ENCODE peak calls at places on chromosomes 3 and 15, in five cellular contexts. B, I, Y, J and N are unnamed samples.

GRCh38 chr15:49330166-49330565 is 92.9 kb upstream of the FGF7 start:
- DNase-seq in B (no peak), I (peak; percentile 31), Y (no peak), J (no peak), N (no peak)

GRCh38 chr15:25169318-25169717 is 214.5 kb downstream of the SNRPN start:
- DNase-seq in B (no peak), I (no peak), Y (no peak), J (peak; percentile 39), N (no peak)

GRCh38 chr3:10443272-10443671 is 62.1 kb downstream of the ATP2B2 start:
- DNase-seq in B (no peak), I (no peak), Y (no peak), J (no peak), N (no peak)

GRCh38 chr3:194072097-194072428 is 63.9 kb upstream of the HES1 start:
- DNase-seq in B (no peak), I (no peak), Y (no peak), J (no peak), N (no peak)

GRCh38 chr3:150020527-150020926 is 49.8 kb upstream of the PFN2 start:
- DNase-seq in B (no peak), I (peak; percentile 76), Y (no peak), J (no peak), N (no peak)

GRCh38 chr3:42443292-42443691 is 32.9 kb upstream of the LYZL4 start:
- DNase-seq in B (no peak), I (no peak), Y (no peak), J (no peak), N (no peak)

GRCh38 chr3:94159062-94159726 is 96.3 kb downstream of the NSUN3 start:
- DNase-seq in B (no peak), I (peak; percentile 4), Y (no peak), J (no peak), N (no peak)

GRCh38 chr3:182683335-182684257 is 109.7 kb upstream of the ATP11B start:
- DNase-seq in B (peak; percentile 19), I (peak; percentile 68), Y (peak; percentile 57), J (peak; percentile 83), N (no peak)

GRCh38 chr3:37935756-37936666 is 54.6 kb upstream of the VILL start:
- DNase-seq in B (no peak), I (peak; percentile 95), Y (peak; percentile 52), J (no peak), N (no peak)

GRCh38 chr3:106299300-106300098 is 430.7 kb upstream of the CBLB start:
- DNase-seq in B (no peak), I (peak; percentile 32), Y (no peak), J (no peak), N (no peak)

GRCh38 chr3:177487635-177488186 is 290.4 kb upstream of the TBL1XR1 start:
- DNase-seq in B (no peak), I (peak; percentile 31), Y (no peak), J (no peak), N (no peak)

GRCh38 chr3:33174095-33174494 is 44.5 kb downstream of the SUSD5 start:
- DNase-seq in B (no peak), I (no peak), Y (no peak), J (no peak), N (no peak)

GRCh38 chr3:120420855-120421570 is 29.8 kb downstream of the FSTL1 start:
- DNase-seq in B (no peak), I (peak; percentile 75), Y (no peak), J (peak; percentile 73), N (no peak)

GRCh38 chr3:12681586-12682371 is 17.9 kb upstream of the RAF1 start:
- DNase-seq in B (no peak), I (peak; percentile 78), Y (peak; percentile 43), J (peak; percentile 63), N (no peak)
- H3K4me3 ChIP-seq in B (no peak overlapping the region), I (no peak overlapping the region), Y (no peak overlapping the region), J (no peak overlapping the region), N (no peak overlapping the region)

GRCh38 chr3:109973733-109974132 is 636.4 kb upstream of the DPPA4 start:
- DNase-seq in B (no peak), I (peak; percentile 15), Y (no peak), J (no peak), N (no peak)
- H3K4me1 ChIP-seq in B (no peaks in the 10 kb centered on the region), I (no peaks in the 10 kb centered on the region), Y (no peaks in the 10 kb centered on the region), J (no peaks in the 10 kb centered on the region), N (no peaks in the 10 kb centered on the region)

GRCh38 chr15:89400997-89401590 is 66.5 kb upstream of the POLG start:
- DNase-seq in B (no peak), I (no peak), Y (no peak), J (no peak), N (no peak)

GRCh38 chr15:89400121-89400996 is 65.7 kb upstream of the POLG start:
- DNase-seq in B (no peak), I (no peak), Y (no peak), J (no peak), N (no peak)

GRCh38 chr15:89397653-89398023 is 63.0 kb upstream of the POLG start:
- DNase-seq in B (no peak), I (no peak), Y (no peak), J (no peak), N (no peak)

GRCh38 chr15:89399070-89399389 is 64.4 kb upstream of the POLG start:
- DNase-seq in B (no peak), I (no peak), Y (no peak), J (no peak), N (no peak)

DNA sequence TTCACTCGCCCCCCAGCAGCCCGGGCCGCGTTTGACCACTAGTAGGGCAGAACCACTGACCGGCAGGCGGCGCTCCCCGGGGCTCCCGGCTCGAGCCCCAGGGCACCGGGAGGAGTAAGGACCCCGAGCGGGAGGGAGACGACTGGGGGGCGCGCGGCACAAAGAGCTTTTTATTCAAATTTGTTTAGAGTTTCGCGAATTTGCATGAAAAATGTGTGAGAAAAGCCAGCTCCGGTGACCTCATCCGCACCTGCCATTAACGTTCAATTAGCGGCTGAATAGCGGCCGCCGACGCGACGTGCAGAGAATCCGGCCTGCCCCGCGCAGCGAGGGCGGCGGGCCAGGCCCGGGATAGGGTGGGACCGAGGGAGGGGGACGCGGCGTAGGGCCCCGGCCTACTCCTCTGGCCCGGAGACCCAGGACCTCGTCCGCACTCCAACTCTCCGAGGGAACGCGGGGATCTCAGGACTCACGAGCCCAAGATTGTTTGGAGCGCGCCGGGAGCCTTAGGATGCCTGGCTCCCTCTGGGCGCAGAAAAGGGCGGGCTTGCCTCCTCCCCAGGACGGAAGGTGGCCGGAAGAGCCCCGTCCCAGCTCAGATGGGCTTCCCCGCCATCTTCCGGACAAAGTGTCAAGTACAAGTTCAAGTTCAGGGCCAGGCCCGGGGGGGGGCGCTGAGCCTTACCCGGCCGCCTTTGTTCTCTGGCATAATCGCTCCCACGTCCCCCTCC is 64.9 kb upstream of the POLG start:
- DNase-seq in B (no peak), I (no peak), Y (no peak), J (no peak), N (no peak)
- TF ChIP-seq CTCF in B (peak; percentile 8), I (no peak), Y (no peak), J (no peak), N (no peak)

DNA sequence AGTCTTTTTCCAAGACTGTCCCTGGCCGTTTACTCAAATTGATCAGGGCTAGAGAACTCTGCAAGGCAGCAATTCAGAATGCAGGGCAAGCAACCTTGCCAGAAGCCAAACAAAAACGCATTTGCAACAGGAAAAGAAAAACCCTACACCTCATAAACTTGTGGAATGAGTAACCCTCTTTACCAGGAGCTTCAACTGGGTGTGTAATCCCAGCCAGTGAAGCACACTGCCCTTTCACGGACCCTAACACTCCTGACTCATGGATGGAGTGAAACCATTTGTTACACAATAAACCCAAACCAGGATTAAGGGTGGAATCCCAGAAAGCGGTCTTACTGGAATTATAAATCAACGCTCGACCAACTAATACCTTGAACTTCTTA is 14.8 kb upstream of the LDHAL6B start:
- DNase-seq in B (no peak), I (peak; percentile 96), Y (no peak), J (no peak), N (no peak)
- H3K4me3 ChIP-seq in B (no peak overlapping the region), I (no peak overlapping the region), Y (no peak overlapping the region), J (no peak overlapping the region), N (no peak overlapping the region)

DNA sequence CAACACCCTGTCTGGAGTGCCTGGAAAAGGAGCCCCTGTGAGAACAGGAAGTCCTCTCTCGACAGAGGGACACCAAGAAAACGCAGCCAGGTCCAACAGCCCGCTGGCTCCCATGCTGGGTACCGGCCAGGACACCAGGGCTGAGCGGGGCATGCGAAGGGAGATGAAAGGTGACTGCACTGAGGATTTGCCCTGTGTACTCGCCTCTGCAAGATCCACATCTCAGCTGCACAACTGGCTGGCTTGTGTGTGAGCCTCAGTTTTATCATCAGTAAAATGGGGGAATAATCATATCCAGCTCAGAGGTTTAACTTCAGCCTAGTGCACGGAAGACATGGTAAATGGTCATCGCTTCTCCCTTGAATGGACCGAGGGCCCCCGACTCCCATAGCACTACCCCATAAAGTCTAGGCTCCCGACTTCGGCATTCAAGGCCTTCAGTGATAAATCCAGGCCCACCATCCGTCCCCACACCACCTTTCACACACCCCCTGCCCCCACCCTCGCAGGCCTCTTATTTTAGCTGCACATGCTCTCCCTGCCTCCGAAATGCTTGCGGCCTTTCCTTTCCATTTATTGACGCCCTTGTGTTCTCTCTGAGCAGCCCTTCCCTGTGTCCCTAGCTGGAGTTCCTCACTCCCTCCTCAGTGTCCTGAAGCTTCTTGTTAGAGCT is 15.8 kb downstream of the ISG20 start:
- DNase-seq in B (no peak), I (no peak), Y (peak; percentile 27), J (no peak), N (no peak)
- H3K4me1 ChIP-seq in B (peaks cover 11% of the 10 kb centered on the region), I (peaks cover 7% of the 10 kb centered on the region), Y (peaks cover 17% of the 10 kb centered on the region), J (no peaks in the 10 kb centered on the region), N (peaks cover 10% of the 10 kb centered on the region)

GRCh38 chr15:56227780-56228179 is 15.9 kb downstream of the RFX7 start:
- DNase-seq in B (no peak), I (no peak), Y (no peak), J (no peak), N (no peak)
- TF ChIP-seq CTCF in B (no peak), I (no peak), Y (no peak), J (no peak), N (no peak)

DNA sequence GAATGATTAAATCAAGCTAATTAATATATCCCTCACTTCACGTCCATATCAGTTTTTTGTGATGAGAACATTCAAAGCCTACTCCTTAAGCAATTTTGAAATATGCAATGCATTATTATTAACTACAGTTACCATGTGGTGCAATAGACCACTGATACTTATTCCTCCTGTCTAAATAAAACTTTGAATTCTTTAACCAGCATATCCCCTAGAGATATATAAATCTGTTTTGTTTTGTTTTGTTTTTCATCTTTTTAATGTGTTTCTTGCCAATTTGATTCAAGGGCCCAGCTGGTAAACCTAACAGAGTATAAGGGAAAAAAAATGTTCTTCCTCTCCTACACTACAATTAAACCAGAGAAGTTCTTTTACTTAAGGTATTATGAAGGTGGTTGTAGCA is 524.2 kb downstream of the NAALADL2 start:
- DNase-seq in B (no peak), I (peak; percentile 7), Y (no peak), J (no peak), N (no peak)
- H3K4me3 ChIP-seq in B (no peak overlapping the region), I (no peak overlapping the region), Y (no peak overlapping the region), J (no peak overlapping the region), N (no peak overlapping the region)

GRCh38 chr15:41934843-41935242 is 37.5 kb downstream of the EHD4 start:
- DNase-seq in B (no peak), I (no peak), Y (no peak), J (peak; percentile 69), N (no peak)
- H3K4me1 ChIP-seq in B (peaks cover 99% of the 10 kb centered on the region), I (peaks cover 17% of the 10 kb centered on the region), Y (peaks cover 9% of the 10 kb centered on the region), J (peaks cover 6% of the 10 kb centered on the region), N (peaks cover 37% of the 10 kb centered on the region)

GRCh38 chr3:57141719-57142118 is 23.4 kb downstream of the IL17RD start:
- DNase-seq in B (no peak), I (no peak), Y (no peak), J (peak; percentile 43), N (no peak)
- TF ChIP-seq CTCF in B (no peak), I (no peak), Y (no peak), J (no peak), N (no peak)

GRCh38 chr3:16173696-16174355 is 654 bp upstream of the GALNT15 start:
- DNase-seq in B (no peak), I (peak; percentile 61), Y (no peak), J (no peak), N (no peak)
- H3K4me3 ChIP-seq in B (peak overlapping the region; percentile 64), I (peak overlapping the region; percentile 76), Y (no peak overlapping the region), J (no peak overlapping the region), N (peak overlapping the region; percentile 65)